ENCODE peak calls at places on chromosome 22, in six cellular contexts. One of them, this sample, is unnamed.

GRCh38 chr22:29979645-29980303 is 96.8 kb downstream of the MTMR3 start:
- DNase-seq in heart right ventricle: no peak
- DNase-seq in left lung: no peak
- DNase-seq in neural progenitor cell: no peak
- DNase-seq in Peyer's patch: no peak
- DNase-seq in prostate gland: no peak
- DNase-seq in this sample: no peak

GRCh38 chr22:49347376-49347775 is 480.3 kb downstream of the BRD1 start:
- DNase-seq in neural progenitor cell: no peak
- DNase-seq in prostate gland: no peak
- DNase-seq in left lung: no peak
- DNase-seq in Peyer's patch: no peak
- DNase-seq in heart right ventricle: no peak
- DNase-seq in this sample: no peak

GRCh38 chr22:23817146-23817545 is 21.7 kb downstream of the DERL3 start:
- DNase-seq in Peyer's patch: no peak
- DNase-seq in neural progenitor cell: no peak
- DNase-seq in left lung: peak; percentile 17
- DNase-seq in heart right ventricle: no peak
- DNase-seq in prostate gland: no peak
- DNase-seq in this sample: no peak

GRCh38 chr22:29245626-29246385 is 22.0 kb downstream of the RHBDD3 start:
- DNase-seq in left lung: peak; percentile 82
- DNase-seq in Peyer's patch: peak; percentile 61
- DNase-seq in prostate gland: peak; percentile 60
- DNase-seq in heart right ventricle: peak; percentile 58
- DNase-seq in neural progenitor cell: peak; percentile 75
- DNase-seq in this sample: peak; percentile 77

GRCh38 chr22:44026630-44027511 is 2.8 kb downstream of the PARVB start:
- DNase-seq in left lung: peak; percentile 89
- DNase-seq in prostate gland: peak; percentile 19
- DNase-seq in Peyer's patch: peak; percentile 95
- DNase-seq in neural progenitor cell: no peak
- DNase-seq in heart right ventricle: peak; percentile 88
- DNase-seq in this sample: peak; percentile 78

GRCh38 chr22:29456211-29456671 is 17.9 kb downstream of the RFPL1 start:
- DNase-seq in left lung: no peak
- DNase-seq in heart right ventricle: no peak
- DNase-seq in prostate gland: no peak
- DNase-seq in Peyer's patch: no peak
- DNase-seq in neural progenitor cell: peak; percentile 80
- DNase-seq in this sample: no peak

GRCh38 chr22:49181942-49182341 is 645.7 kb downstream of the BRD1 start:
- DNase-seq in Peyer's patch: no peak
- DNase-seq in neural progenitor cell: no peak
- DNase-seq in heart right ventricle: no peak
- DNase-seq in left lung: no peak
- DNase-seq in prostate gland: no peak
- DNase-seq in this sample: peak; percentile 73

GRCh38 chr22:22884010-22884887 is 3.4 kb upstream of the IGLL5 start:
- DNase-seq in prostate gland: no peak
- DNase-seq in neural progenitor cell: peak; percentile 86
- DNase-seq in Peyer's patch: peak; percentile 75
- DNase-seq in heart right ventricle: peak; percentile 64
- DNase-seq in left lung: no peak
- DNase-seq in this sample: peak; percentile 69

DNA sequence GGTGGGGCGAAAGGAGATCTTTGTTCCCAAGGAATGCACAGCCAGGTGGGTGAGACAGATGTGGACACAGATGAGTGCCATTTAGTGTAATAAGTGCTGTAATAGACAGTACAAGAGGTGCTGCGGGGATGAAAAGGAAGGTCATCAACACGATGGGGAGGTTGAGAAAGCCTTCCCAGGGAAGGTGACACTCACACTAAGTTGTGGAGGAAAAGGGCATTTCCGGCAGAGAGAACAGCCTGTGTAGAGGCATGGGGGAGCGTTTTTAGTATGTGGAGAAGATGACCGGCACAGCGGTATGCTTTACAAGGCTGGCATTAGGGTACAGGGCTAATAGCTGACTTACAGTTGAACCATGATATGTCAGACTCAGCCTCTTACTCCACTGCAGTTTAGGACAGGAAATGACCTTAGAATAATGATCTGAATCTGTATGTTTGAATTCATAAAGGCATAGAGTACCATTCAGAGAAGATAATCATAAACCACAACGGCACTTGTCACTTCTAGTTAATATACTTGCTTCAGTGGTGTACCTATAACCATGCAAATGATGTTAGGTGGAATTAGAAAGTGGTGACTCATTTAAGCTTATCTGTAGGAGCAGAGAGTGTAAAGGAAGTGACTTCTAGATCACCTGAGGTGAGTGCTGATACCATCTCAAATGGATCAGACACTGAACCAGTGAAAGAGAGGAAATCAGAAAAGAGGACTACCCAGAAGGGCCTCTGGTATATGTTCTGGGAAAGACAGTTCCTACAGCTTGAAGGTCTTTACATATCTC is 60.6 kb downstream of the FAM83F start:
- DNase-seq in neural progenitor cell: no peak
- DNase-seq in Peyer's patch: no peak
- DNase-seq in prostate gland: no peak
- DNase-seq in heart right ventricle: no peak
- DNase-seq in left lung: no peak
- DNase-seq in this sample: peak; percentile 19
- H3K4me1 ChIP-seq in neural progenitor cell: peaks cover 14% of the 10 kb centered on the region
- H3K4me1 ChIP-seq in Peyer's patch: no peaks in the 10 kb centered on the region
- H3K4me1 ChIP-seq in prostate gland: no peaks in the 10 kb centered on the region
- H3K4me1 ChIP-seq in heart right ventricle: no peaks in the 10 kb centered on the region
- H3K4me1 ChIP-seq in left lung: peaks cover 48% of the 10 kb centered on the region
- H3K4me1 ChIP-seq in this sample: peaks cover 4% of the 10 kb centered on the region

GRCh38 chr22:50621491-50621880 is 6.5 kb downstream of the ARSA start:
- DNase-seq in prostate gland: no peak
- DNase-seq in neural progenitor cell: no peak
- DNase-seq in Peyer's patch: peak; percentile 56
- DNase-seq in left lung: peak; percentile 13
- DNase-seq in heart right ventricle: no peak
- DNase-seq in this sample: no peak

GRCh38 chr22:50621948-50622722 is 5.8 kb downstream of the ARSA start:
- DNase-seq in heart right ventricle: no peak
- DNase-seq in neural progenitor cell: peak; percentile 63
- DNase-seq in Peyer's patch: peak; percentile 71
- DNase-seq in left lung: peak; percentile 66
- DNase-seq in prostate gland: peak; percentile 40
- DNase-seq in this sample: no peak

GRCh38 chr22:50624347-50625130 is 3.4 kb downstream of the ARSA start:
- DNase-seq in Peyer's patch: no peak
- DNase-seq in prostate gland: no peak
- DNase-seq in heart right ventricle: no peak
- DNase-seq in left lung: peak; percentile 37
- DNase-seq in neural progenitor cell: no peak
- DNase-seq in this sample: no peak

GRCh38 chr22:50620861-50621490 is 7.0 kb downstream of the ARSA start:
- DNase-seq in neural progenitor cell: no peak
- DNase-seq in prostate gland: no peak
- DNase-seq in Peyer's patch: peak; percentile 76
- DNase-seq in heart right ventricle: no peak
- DNase-seq in left lung: peak; percentile 41
- DNase-seq in this sample: no peak

DNA sequence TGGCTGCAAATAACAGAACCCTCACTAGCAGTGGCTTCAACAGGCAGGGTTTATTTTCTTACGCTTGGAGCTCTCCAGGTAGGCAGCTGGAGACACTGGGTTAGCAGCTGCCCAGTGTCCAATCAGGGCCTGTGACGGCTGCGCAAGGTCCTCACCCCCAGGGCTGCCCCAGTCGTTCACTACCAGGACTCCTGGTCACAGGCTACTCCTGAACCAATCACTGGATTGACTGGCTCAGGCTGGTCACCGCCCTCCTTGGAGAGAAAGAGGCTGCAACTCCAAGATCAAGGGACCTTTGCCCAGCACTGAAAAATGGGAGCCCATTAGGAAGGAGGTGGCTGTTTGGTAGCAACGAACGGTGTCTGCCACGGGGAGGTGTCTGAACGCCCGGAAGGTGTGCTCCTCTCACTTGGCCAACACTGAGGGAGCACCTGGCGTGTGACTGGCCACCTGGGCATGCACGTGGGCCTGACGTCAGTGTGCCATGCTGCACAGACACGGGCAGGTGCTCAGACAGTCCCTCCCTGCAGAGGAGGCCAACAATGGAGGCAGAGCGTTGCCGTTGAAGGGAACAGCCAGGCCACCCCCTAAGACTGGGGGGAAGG is 5.1 kb downstream of the ARSA start:
- DNase-seq in prostate gland: peak; percentile 69
- DNase-seq in heart right ventricle: no peak
- DNase-seq in left lung: peak; percentile 79
- DNase-seq in neural progenitor cell: no peak
- DNase-seq in Peyer's patch: no peak
- DNase-seq in this sample: peak; percentile 90
- TF ChIP-seq CTCF in prostate gland: no peak
- TF ChIP-seq CTCF in heart right ventricle: no peak
- TF ChIP-seq CTCF in left lung: no peak
- TF ChIP-seq CTCF in neural progenitor cell: no peak
- TF ChIP-seq CTCF in Peyer's patch: no peak
- TF ChIP-seq CTCF in this sample: no peak

GRCh38 chr22:37661160-37661924 is 2.8 kb downstream of the PDXP start:
- DNase-seq in left lung: no peak
- DNase-seq in Peyer's patch: no peak
- DNase-seq in heart right ventricle: no peak
- DNase-seq in neural progenitor cell: peak; percentile 47
- DNase-seq in prostate gland: no peak
- DNase-seq in this sample: no peak
- H3K4me3 ChIP-seq in left lung: no peak overlapping the region
- H3K4me3 ChIP-seq in Peyer's patch: peak overlapping the region; percentile 72
- H3K4me3 ChIP-seq in heart right ventricle: no peak overlapping the region
- H3K4me3 ChIP-seq in neural progenitor cell: no peak overlapping the region
- H3K4me3 ChIP-seq in prostate gland: no peak overlapping the region
- H3K4me3 ChIP-seq in this sample: peak overlapping the region; percentile 85

GRCh38 chr22:43005106-43005505 is 9.8 kb downstream of the PACSIN2 start:
- DNase-seq in prostate gland: no peak
- DNase-seq in Peyer's patch: no peak
- DNase-seq in left lung: no peak
- DNase-seq in neural progenitor cell: no peak
- DNase-seq in heart right ventricle: no peak
- DNase-seq in this sample: no peak

GRCh38 chr22:43004362-43005035 is 10.4 kb downstream of the PACSIN2 start:
- DNase-seq in Peyer's patch: no peak
- DNase-seq in left lung: no peak
- DNase-seq in prostate gland: no peak
- DNase-seq in heart right ventricle: no peak
- DNase-seq in neural progenitor cell: no peak
- DNase-seq in this sample: peak; percentile 43

GRCh38 chr22:43002198-43002577 is 12.8 kb downstream of the PACSIN2 start:
- DNase-seq in Peyer's patch: no peak
- DNase-seq in left lung: no peak
- DNase-seq in heart right ventricle: no peak
- DNase-seq in neural progenitor cell: no peak
- DNase-seq in prostate gland: no peak
- DNase-seq in this sample: no peak

GRCh38 chr22:43000441-43001175 is 14.3 kb downstream of the PACSIN2 start:
- DNase-seq in left lung: no peak
- DNase-seq in prostate gland: no peak
- DNase-seq in neural progenitor cell: no peak
- DNase-seq in Peyer's patch: no peak
- DNase-seq in heart right ventricle: no peak
- DNase-seq in this sample: no peak

DNA sequence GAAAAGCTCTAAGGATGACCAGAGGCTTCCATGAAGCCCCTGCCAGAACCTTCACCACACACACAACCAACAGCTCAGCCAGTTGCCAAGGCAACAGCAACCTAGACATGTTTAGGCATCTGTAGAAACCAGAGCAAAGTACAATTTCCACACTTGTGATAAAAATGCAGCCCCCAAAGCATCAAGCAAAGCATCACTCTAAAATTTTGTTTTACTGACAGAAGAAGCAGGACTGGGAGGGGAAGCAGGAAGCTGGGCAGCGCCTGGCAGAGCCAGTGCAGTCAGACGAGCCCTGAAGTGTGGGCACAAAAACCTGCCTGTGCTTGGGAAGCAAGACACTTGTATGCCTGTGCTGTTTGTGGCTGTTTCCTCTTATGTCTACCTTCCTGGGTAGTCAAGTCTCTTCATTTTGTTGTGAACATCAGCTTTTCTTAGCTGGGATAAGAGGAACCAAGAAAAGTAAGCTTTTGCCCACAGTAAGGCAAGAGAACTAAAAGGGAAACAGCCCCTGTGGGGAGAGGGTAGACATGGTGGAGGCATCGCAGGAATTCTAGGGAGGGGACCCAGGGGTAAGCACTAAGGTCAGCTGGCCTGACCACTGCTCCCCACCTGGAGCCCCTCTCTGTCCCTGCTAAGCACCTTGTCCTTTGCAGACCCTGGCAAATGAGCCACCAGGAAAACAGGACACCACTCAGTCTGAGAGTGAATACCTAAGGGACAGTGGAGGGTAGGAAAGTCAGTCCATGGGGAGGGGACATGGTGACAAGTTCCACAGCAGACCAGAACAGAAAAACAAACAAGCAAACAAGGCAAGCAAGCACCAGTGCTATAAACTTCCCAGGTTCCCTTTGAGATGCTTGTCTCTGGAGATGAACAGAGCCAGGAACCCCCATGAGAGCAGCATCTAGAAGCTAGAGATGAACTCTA is 13.4 kb downstream of the PACSIN2 start:
- DNase-seq in prostate gland: no peak
- DNase-seq in neural progenitor cell: no peak
- DNase-seq in Peyer's patch: no peak
- DNase-seq in left lung: peak; percentile 81
- DNase-seq in heart right ventricle: no peak
- DNase-seq in this sample: no peak
- H3K4me1 ChIP-seq in prostate gland: peaks cover 21% of the 10 kb centered on the region
- H3K4me1 ChIP-seq in neural progenitor cell: peaks cover 22% of the 10 kb centered on the region
- H3K4me1 ChIP-seq in Peyer's patch: no peaks in the 10 kb centered on the region
- H3K4me1 ChIP-seq in left lung: peaks cover 99% of the 10 kb centered on the region
- H3K4me1 ChIP-seq in heart right ventricle: peaks cover 18% of the 10 kb centered on the region
- H3K4me1 ChIP-seq in this sample: peaks cover 2% of the 10 kb centered on the region

DNA sequence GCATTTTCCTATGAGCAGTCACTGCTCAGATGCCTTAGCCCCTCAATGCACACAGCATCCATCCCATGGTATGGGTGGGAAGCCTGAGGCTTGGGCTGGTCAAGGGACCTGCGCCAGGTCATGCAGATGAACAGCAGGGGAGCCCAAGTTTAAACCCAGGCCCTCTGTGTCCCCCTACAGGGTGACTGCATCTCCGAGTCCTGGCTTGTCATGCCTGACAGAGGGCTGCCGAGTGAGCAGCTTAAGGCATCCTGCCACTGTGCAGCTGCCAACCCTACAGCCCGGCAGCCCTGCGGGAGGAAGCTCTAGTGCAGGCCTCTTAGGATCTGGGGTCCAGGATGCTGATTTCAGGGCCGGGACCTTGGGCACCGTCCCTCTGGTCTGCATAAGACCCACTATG is 10.0 kb downstream of the IL2RB start:
- DNase-seq in Peyer's patch: no peak
- DNase-seq in left lung: peak; percentile 43
- DNase-seq in heart right ventricle: no peak
- DNase-seq in prostate gland: no peak
- DNase-seq in neural progenitor cell: no peak
- DNase-seq in this sample: no peak
- TF ChIP-seq CTCF in Peyer's patch: no peak
- TF ChIP-seq CTCF in left lung: no peak
- TF ChIP-seq CTCF in heart right ventricle: no peak
- TF ChIP-seq CTCF in prostate gland: no peak
- TF ChIP-seq CTCF in neural progenitor cell: no peak
- TF ChIP-seq CTCF in this sample: no peak